ENCODE peak calls at places on chromosomes 16 and 17, in ten cellular contexts. N is endodermal cell; C is activated T-cell treated with anti-CD3 and anti-CD28 coated beads, Interleukin-2, amount 50 U/mL, for 72 hours; A is ELR; K is amygdala; W is trophoblast cell; Y is dorsolateral prefrontal cortex; F is stimulated activated naive CD4-positive, alpha-beta T cell treated with Interleukin-2 at 50 U/mL for 16 hours; X is OCI-LY7; E is GM13976. Z is an unnamed sample.

GRCh38 chr17:76681222-76682137 is 29.3 kb downstream of the MXRA7 start:
- DNase-seq in Y (peak), E (peak), F (peak), C (peak), K (peak), W (peak), A (peak), X (peak), N (peak), Z (peak)

GRCh38 chr17:30380106-30380420 is 1.3 kb downstream of the CPD start:
- DNase-seq in Y (no peak), N (no peak), A (peak), W (peak), F (no peak), X (peak), K (no peak), E (peak), C (peak), Z (no peak)

GRCh38 chr17:10120113-10120485 is 78.3 kb downstream of the GAS7 start:
- DNase-seq in A (no peak), F (no peak), C (no peak), N (no peak), K (no peak), E (peak), X (no peak), Y (no peak), W (no peak), Z (no peak)

GRCh38 chr16:5065813-5066212 is at the start of gene C16orf89:
- DNase-seq in W (no peak), N (no peak), K (peak), E (no peak), X (no peak), A (no peak), F (no peak), Y (peak), C (no peak), Z (no peak)

GRCh38 chr17:65231086-65231485 is 93.9 kb downstream of the RGS9 start:
- DNase-seq in Y (no peak), A (no peak), F (no peak), C (no peak), E (no peak), W (no peak), K (no peak), X (peak), N (no peak), Z (no peak)

GRCh38 chr16:27265982-27266381 is 2.6 kb downstream of the NSMCE1 start:
- DNase-seq in K (no peak), W (no peak), E (no peak), F (no peak), Y (no peak), A (no peak), N (peak), C (no peak), X (no peak), Z (no peak)

GRCh38 chr16:66483689-66484452 is 56.8 kb downstream of the BEAN1 start:
- DNase-seq in F (peak), Y (peak), K (peak), C (peak), E (peak), A (peak), X (peak), N (peak), W (peak), Z (peak)

GRCh38 chr17:32807577-32807976 is 69.3 kb downstream of the MYO1D start:
- DNase-seq in Y (no peak), F (no peak), A (no peak), K (no peak), E (no peak), W (no peak), X (no peak), N (no peak), C (no peak), Z (no peak)

GRCh38 chr17:77353684-77354419 is 213.1 kb downstream of the SEC14L1 start:
- DNase-seq in E (no peak), N (peak), C (no peak), A (peak), Y (no peak), W (no peak), F (no peak), X (no peak), K (no peak), Z (no peak)

GRCh38 chr16:15887283-15887682 is 1.1 kb downstream of the CEP20 start:
- DNase-seq in E (no peak), X (no peak), C (no peak), Y (no peak), N (no peak), A (no peak), K (no peak), W (no peak), F (no peak), Z (no peak)

GRCh38 chr17:9032583-9032982 is 11.3 kb downstream of the NTN1 start:
- DNase-seq in W (no peak), K (no peak), E (no peak), X (no peak), C (no peak), A (no peak), N (peak), Y (no peak), F (no peak), Z (no peak)

GRCh38 chr17:6632530-6632929 is 8.0 kb downstream of the KIAA0753 start:
- DNase-seq in E (no peak), F (no peak), N (no peak), Y (no peak), X (no peak), C (no peak), W (no peak), A (no peak), K (no peak), Z (no peak)

GRCh38 chr16:55572439-55572838 is 6.0 kb downstream of the CAPNS2 start:
- DNase-seq in Y (no peak), E (no peak), K (no peak), N (no peak), F (no peak), W (no peak), A (no peak), X (no peak), C (no peak), Z (no peak)

GRCh38 chr16:79283578-79283977 is 317.0 kb downstream of the MAF start:
- DNase-seq in E (no peak), Y (no peak), C (no peak), N (no peak), F (peak), W (no peak), X (peak), K (no peak), A (no peak), Z (no peak)

GRCh38 chr16:11481987-11482386 is 104.7 kb downstream of the LITAF start:
- DNase-seq in E (no peak), A (peak), F (no peak), C (no peak), X (no peak), Y (no peak), N (no peak), W (no peak), K (no peak), Z (no peak)

Z was measured in H4.